ENCODE peak calls at places on chromosomes 6 and 20, in ten cellular contexts. T is AG09319; G is stromal cell of bone marrow; Q is NCI-H1092; L is HT1080; I is germinal center; E is progenitor cell of endocrine pancreas; X is activated T-helper 1 cell treated with anti-CD3 and anti-CD28 coated beads, Interleukin-2, amount 50 U/mL, for 16 hours; N is activated CD4-positive, alpha-beta T cell treated with anti-CD3 and anti-CD28 coated beads for 36 hours; K is bronchial epithelial cell. V is an unnamed sample.
A peak's percentile ranks its signal among the peaks of the same experiment; 100 is the strongest.

GRCh38 chr20:59831901-59832240 is 101.6 kb downstream of the SYCP2 start:
- DNase-seq in T (no peak), G (no peak), Q (no peak), L (no peak), I (no peak), E (no peak), X (no peak), N (no peak), K (no peak), V (no peak)

GRCh38 chr6:74807701-74808100 is 398.2 kb downstream of the COL12A1 start:
- DNase-seq in T (no peak), G (no peak), Q (no peak), L (no peak), I (no peak), E (no peak), X (no peak), N (no peak), K (no peak), V (no peak)

GRCh38 chr6:7260291-7261029 is 52.5 kb downstream of the SSR1 start:
- DNase-seq in T (no peak), G (no peak), Q (no peak), L (no peak), I (no peak), E (no peak), X (no peak), N (no peak), K (no peak), V (peak; percentile 47)

GRCh38 chr6:85691478-85691877 is 48.8 kb upstream of the SYNCRIP start:
- DNase-seq in T (no peak), G (no peak), Q (no peak), L (no peak), I (no peak), E (no peak), X (no peak), N (peak; percentile 27), K (no peak), V (no peak)

GRCh38 chr20:51511861-51512619 is 30.5 kb downstream of the NFATC2 start:
- DNase-seq in T (no peak), G (no peak), Q (no peak), L (no peak), I (no peak), E (no peak), X (no peak), N (peak; percentile 65), K (no peak), V (no peak)

GRCh38 chr6:134352786-134353480 is 35.0 kb upstream of the SGK1 start:
- DNase-seq in T (no peak), G (peak; percentile 91), Q (no peak), L (peak; percentile 73), I (no peak), E (no peak), X (no peak), N (peak; percentile 53), K (peak; percentile 62), V (no peak)

GRCh38 chr6:90151827-90152449 is 144.7 kb downstream of the BACH2 start:
- DNase-seq in T (no peak), G (no peak), Q (no peak), L (no peak), I (no peak), E (no peak), X (no peak), N (no peak), K (no peak), V (no peak)

GRCh38 chr20:64222851-64223525 is 32.6 kb upstream of the PCMTD2 start:
- DNase-seq in T (no peak), G (no peak), Q (no peak), L (no peak), I (no peak), E (no peak), X (no peak), N (no peak), K (no peak), V (no peak)

GRCh38 chr6:26553739-26554668 is 15.8 kb downstream of the HMGN4 start:
- DNase-seq in T (peak; percentile 79), G (peak; percentile 82), Q (peak; percentile 15), L (peak; percentile 90), I (no peak), E (peak; percentile 73), X (peak; percentile 59), N (peak; percentile 89), K (peak; percentile 88), V (peak; percentile 87)

GRCh38 chr20:32965581-32966373 is 38.5 kb downstream of the SUN5 start:
- DNase-seq in T (no peak), G (no peak), Q (no peak), L (no peak), I (no peak), E (no peak), X (no peak), N (peak; percentile 57), K (no peak), V (no peak)

GRCh38 chr20:17381701-17382100 is 149.5 kb downstream of the BFSP1 start:
- DNase-seq in T (no peak), G (no peak), Q (no peak), L (no peak), I (no peak), E (no peak), X (no peak), N (no peak), K (peak; percentile 23), V (no peak)

GRCh38 chr6:70103798-70104197 is 199.1 kb downstream of the COL9A1 start:
- DNase-seq in T (no peak), G (no peak), Q (no peak), L (no peak), I (peak; percentile 4), E (no peak), X (no peak), N (peak; percentile 12), K (peak; percentile 9), V (no peak)

GRCh38 chr6:87718662-87719433 is 16.8 kb upstream of the AKIRIN2 start:
- DNase-seq in T (no peak), G (no peak), Q (no peak), L (peak; percentile 32), I (no peak), E (no peak), X (no peak), N (no peak), K (peak; percentile 94), V (no peak)

GRCh38 chr6:11410539-11411307 is 126.8 kb upstream of the TMEM170B start:
- DNase-seq in T (no peak), G (no peak), Q (no peak), L (no peak), I (no peak), E (no peak), X (no peak), N (peak; percentile 47), K (no peak), V (no peak)

GRCh38 chr6:159094444-159095252 is 49.9 kb upstream of the TAGAP start:
- DNase-seq in T (no peak), G (no peak), Q (no peak), L (no peak), I (peak; percentile 90), E (no peak), X (peak; percentile 24), N (peak; percentile 84), K (no peak), V (no peak)

GRCh38 chr6:111646942-111647341 is 41.3 kb upstream of the TRAF3IP2 start:
- DNase-seq in T (peak; percentile 77), G (peak; percentile 74), Q (no peak), L (no peak), I (no peak), E (no peak), X (no peak), N (no peak), K (peak; percentile 58), V (no peak)